ENCODE peak calls at places on chromosomes 2 and 18, in nine cellular contexts. U is heart left ventricle, Z is transverse colon, H is Peyer's patch, F is sigmoid colon, R is A549, V is right lobe of liver, X is IMR-90, O is stomach. W is an unnamed sample.

GRCh38 chr2:55148269-55148668 is 83.8 kb downstream of the CLHC1 start:
- DNase-seq in X (peak), F (no peak), V (no peak), U (no peak), R (no peak), O (no peak), Z (no peak), H (no peak), W (no peak)

GRCh38 chr2:171367692-171368091 is 66.1 kb downstream of the METTL8 start:
- DNase-seq in U (no peak), R (no peak), Z (no peak), F (no peak), O (no peak), V (no peak), X (no peak), H (no peak), W (no peak)

GRCh38 chr2:142973160-142973821 is 95.8 kb downstream of the KYNU start:
- DNase-seq in R (no peak), V (no peak), X (no peak), Z (no peak), O (no peak), F (no peak), U (no peak), H (no peak), W (no peak)

GRCh38 chr2:210233487-210233886 is 8.2 kb upstream of the ACADL start:
- DNase-seq in F (no peak), O (peak), R (no peak), U (no peak), H (no peak), V (no peak), X (no peak), Z (no peak), W (no peak)

GRCh38 chr2:12261993-12262680 is 454.6 kb upstream of the TRIB2 start:
- DNase-seq in H (no peak), Z (no peak), U (no peak), R (no peak), X (peak), F (no peak), V (no peak), O (no peak), W (no peak)

GRCh38 chr2:57597940-57598339 is 448.7 kb upstream of the VRK2 start:
- DNase-seq in Z (no peak), F (no peak), X (no peak), U (no peak), O (no peak), R (no peak), V (no peak), H (no peak), W (no peak)

GRCh38 chr2:42099431-42100173 is 51.8 kb downstream of the PKDCC start:
- DNase-seq in Z (no peak), R (no peak), V (no peak), X (no peak), O (no peak), U (no peak), F (no peak), H (no peak), W (no peak)

GRCh38 chr2:213317929-213318328 is 33.7 kb downstream of the SPAG16 start:
- DNase-seq in H (no peak), X (peak), R (no peak), O (no peak), Z (no peak), U (no peak), V (no peak), F (no peak), W (no peak)

GRCh38 chr18:49619792-49620191 is 57.9 kb downstream of the LIPG start:
- DNase-seq in R (no peak), U (no peak), F (no peak), X (no peak), V (no peak), H (no peak), O (no peak), Z (no peak), W (no peak)

GRCh38 chr2:228723599-228723998 is 542.1 kb upstream of the SPHKAP start:
- DNase-seq in Z (no peak), U (no peak), V (no peak), H (no peak), F (no peak), O (no peak), X (no peak), R (no peak), W (no peak)

GRCh38 chr2:10434885-10435419 is 13.2 kb downstream of the ODC1 start:
- DNase-seq in U (peak), R (peak), H (peak), X (peak), Z (peak), V (peak), O (peak), F (peak), W (no peak)

GRCh38 chr2:27353762-27354596 is 2.6 kb downstream of the GTF3C2 start:
- DNase-seq in O (no peak), H (no peak), Z (no peak), U (no peak), F (no peak), X (peak), V (no peak), R (no peak), W (no peak)

GRCh38 chr2:437772-438393 is 150.0 kb upstream of the ALKAL2 start:
- DNase-seq in F (no peak), H (peak), R (no peak), V (no peak), O (peak), X (no peak), Z (peak), U (no peak), W (no peak)

GRCh38 chr2:150689600-150689999 is 202.1 kb upstream of the RND3 start:
- DNase-seq in Z (no peak), V (no peak), H (no peak), R (no peak), F (no peak), X (no peak), O (no peak), U (no peak), W (no peak)

GRCh38 chr18:11368020-11368419 is 218.7 kb upstream of the PIEZO2 start:
- DNase-seq in Z (no peak), R (no peak), H (no peak), O (no peak), V (no peak), X (peak), U (no peak), F (no peak), W (no peak)

GRCh38 chr2:233966388-233966787 is 49.2 kb downstream of the TRPM8 start:
- DNase-seq in Z (no peak), V (no peak), U (no peak), R (no peak), O (no peak), X (peak), H (no peak), F (no peak), W (no peak)

GRCh38 chr2:207765541-207765940 is 4.2 kb downstream of the FZD5 start:
- DNase-seq in U (no peak), F (no peak), H (peak), V (no peak), X (no peak), Z (peak), O (peak), R (no peak), W (no peak)

GRCh38 chr2:45922577-45922988 is 271.1 kb downstream of the PRKCE start:
- DNase-seq in X (peak), U (peak), Z (no peak), O (no peak), F (no peak), R (no peak), H (no peak), V (no peak), W (no peak)

GRCh38 chr2:238382381-238382781 is 44.3 kb upstream of the ASB1 start:
- DNase-seq in H (no peak), O (peak), R (no peak), F (no peak), V (no peak), X (no peak), U (no peak), Z (no peak), W (no peak)

GRCh38 chr2:190468814-190469569 is 60.8 kb downstream of the MFSD6 start:
- DNase-seq in X (peak), O (peak), H (peak), V (peak), F (peak), R (peak), Z (peak), U (peak), W (peak)
- TF ChIP-seq POLR2A in X (no peak), O (no peak), H (no peak), V (no peak), F (no peak), R (no peak), Z (no peak), U (no peak), W (no peak)

DNA sequence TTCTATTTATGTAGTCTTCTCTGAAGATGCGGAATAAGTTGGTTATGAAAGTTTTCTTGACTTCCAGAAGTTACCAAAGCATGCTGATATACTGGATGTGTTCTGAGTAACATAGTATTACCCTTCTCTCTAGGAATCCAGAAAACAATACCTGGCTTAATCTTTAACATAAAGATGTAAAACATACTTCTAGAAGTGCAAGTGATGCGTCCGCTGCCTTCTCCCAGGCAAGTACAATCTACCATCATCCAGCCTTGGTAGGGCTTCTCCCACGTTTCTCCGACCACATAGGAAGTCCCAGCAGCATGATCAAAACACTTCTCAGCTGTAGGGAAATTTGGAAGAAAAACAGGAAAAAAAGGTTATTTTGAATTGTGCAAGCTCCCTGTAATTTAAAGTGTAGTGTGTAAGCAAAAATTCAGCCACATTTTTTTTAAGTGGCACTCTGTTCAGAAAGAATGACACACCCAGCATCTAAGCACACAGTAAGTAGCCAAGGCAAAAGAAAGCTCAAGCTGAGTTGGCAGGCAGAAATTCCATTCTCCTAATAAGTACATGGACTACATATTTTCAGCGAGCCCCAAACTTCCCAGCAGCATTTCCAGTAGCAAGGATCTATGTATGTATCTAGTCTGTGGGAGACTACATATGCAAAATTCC is 5.2 kb downstream of the FN1 start:
- DNase-seq in F (no peak), X (peak), U (no peak), H (no peak), V (no peak), R (no peak), Z (no peak), O (no peak), W (no peak)
- H3K4me3 ChIP-seq in F (peak), X (no peak), U (no peak), H (no peak), V (no peak), R (no peak), Z (no peak), O (no peak), W (no peak)

DNA sequence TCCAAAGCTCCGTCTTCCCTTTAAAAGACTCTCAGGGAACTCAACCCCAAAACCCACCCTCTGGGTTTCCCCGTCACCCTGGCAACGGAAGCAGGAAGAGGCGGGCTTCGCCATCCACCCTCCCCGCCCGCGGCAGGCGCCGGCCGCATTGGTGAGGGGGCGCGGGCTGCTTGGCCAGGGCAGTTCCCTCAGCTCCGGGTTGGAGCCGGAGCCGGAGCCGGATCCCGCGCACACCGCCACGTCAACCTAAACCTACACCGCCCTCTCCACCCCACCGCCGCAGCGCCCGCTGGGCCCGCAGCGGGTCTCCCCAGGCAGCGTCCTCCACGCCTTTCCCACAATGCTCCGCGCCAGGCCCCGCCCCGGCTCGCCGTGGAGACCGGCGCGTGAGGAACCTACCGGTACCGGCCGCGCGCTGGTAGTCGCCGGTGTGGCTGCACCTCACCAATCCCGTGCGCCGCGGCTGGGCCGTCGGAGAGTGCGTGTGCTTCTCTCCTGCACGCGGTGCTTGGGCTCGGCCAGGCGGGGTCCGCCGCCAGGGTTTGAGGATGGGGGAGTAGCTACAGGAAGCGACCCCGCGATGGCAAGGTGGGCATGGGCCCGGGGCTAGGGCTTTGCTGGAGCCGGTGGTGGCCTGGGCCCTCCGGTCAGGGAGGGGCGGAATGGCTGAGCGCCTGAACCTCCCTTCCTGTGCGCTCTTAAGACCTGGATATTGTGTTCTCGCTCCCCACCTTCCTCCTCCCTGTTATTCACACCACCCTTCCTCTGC is at the start of gene DNAJC10:
- DNase-seq in U (peak), X (peak), V (peak), O (peak), R (peak), Z (peak), H (peak), F (peak), W (peak)
- TF ChIP-seq POLR2A in U (peak), X (peak), V (peak), O (no peak), R (peak), Z (peak), H (peak), F (peak), W (no peak)

GRCh38 chr2:120613742-120614481 is 121.8 kb upstream of the GLI2 start:
- DNase-seq in O (no peak), F (no peak), V (no peak), Z (no peak), X (peak), H (no peak), R (no peak), U (peak), W (no peak)

GRCh38 chr2:120611016-120611415 is 124.7 kb upstream of the GLI2 start:
- DNase-seq in H (no peak), U (peak), Z (no peak), R (no peak), V (no peak), O (no peak), F (no peak), X (no peak), W (no peak)

GRCh38 chr2:120612931-120613330 is 122.7 kb upstream of the GLI2 start:
- DNase-seq in O (no peak), V (no peak), H (no peak), X (no peak), Z (no peak), U (peak), R (no peak), F (no peak), W (no peak)

GRCh38 chr2:120612471-120612870 is 123.2 kb upstream of the GLI2 start:
- DNase-seq in F (no peak), Z (no peak), X (no peak), H (no peak), O (no peak), V (no peak), U (peak), R (no peak), W (no peak)

GRCh38 chr2:120611961-120612360 is 123.7 kb upstream of the GLI2 start:
- DNase-seq in V (no peak), U (peak), R (no peak), O (no peak), F (no peak), Z (no peak), X (no peak), H (no peak), W (no peak)
- H3K4me3 ChIP-seq in V (no peak), U (no peak), R (no peak), O (no peak), F (no peak), Z (no peak), X (no peak), H (no peak), W (no peak)

GRCh38 chr2:127454595-127455565 is 36.7 kb downstream of the PROC start:
- DNase-seq in U (no peak), R (peak), Z (peak), H (peak), O (peak), F (no peak), X (no peak), V (peak), W (no peak)

GRCh38 chr2:127455566-127456493 is 37.6 kb downstream of the PROC start:
- DNase-seq in O (no peak), H (peak), R (no peak), X (no peak), V (no peak), F (no peak), U (no peak), Z (peak), W (no peak)

GRCh38 chr2:127451981-127452380 is 33.8 kb downstream of the PROC start:
- DNase-seq in V (no peak), U (no peak), O (no peak), H (no peak), X (peak), F (no peak), R (no peak), Z (no peak), W (no peak)

GRCh38 chr2:127453013-127453391 is 34.8 kb downstream of the PROC start:
- DNase-seq in X (no peak), F (no peak), O (no peak), U (no peak), H (no peak), Z (no peak), R (no peak), V (no peak), W (no peak)

DNA sequence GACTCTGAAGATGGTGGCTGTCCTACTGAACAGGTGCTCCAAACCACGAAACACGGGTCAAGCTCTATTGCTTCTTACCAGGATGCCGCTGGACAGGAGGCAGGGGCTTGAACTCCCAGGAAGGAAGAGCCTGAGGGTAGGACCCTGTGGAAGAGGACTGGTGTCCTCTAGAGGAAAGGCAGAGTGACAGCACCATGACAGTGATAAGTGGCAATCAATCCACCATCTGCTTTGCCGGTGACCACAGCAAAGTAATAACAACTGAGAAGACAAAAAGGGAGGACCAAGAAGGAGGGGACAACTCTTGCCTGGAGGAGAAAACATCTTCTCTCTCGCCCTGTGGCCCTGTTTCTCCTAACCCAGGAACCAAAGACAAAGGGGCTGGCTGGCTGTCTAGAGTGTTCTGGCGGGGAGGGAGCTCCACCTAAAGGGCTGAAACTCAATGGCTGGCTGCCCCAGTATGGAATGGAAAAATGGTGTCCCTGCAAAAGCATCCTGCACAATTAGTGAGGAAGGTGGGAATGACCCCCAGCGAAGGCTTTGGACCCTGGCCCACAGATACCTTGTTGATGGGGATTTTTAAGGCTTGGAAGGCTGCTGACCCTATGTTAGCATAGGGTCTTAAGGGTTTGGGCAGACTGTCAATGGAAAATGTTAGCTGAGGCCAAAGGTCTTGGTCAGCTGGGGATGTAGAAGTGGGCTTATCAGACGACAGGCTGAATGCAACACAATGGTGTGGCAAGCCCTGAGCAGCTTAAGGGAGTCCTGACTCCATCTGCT is 35.4 kb downstream of the PROC start:
- DNase-seq in U (no peak), F (no peak), Z (no peak), O (no peak), V (no peak), X (no peak), R (no peak), H (no peak), W (no peak)
- TF ChIP-seq POLR2A in U (no peak), F (no peak), Z (no peak), O (no peak), V (no peak), X (no peak), R (no peak), H (no peak), W (no peak)

GRCh38 chr2:2751715-2752315 is 420.7 kb upstream of the MYT1L start:
- DNase-seq in H (no peak), X (no peak), U (peak), O (no peak), R (no peak), Z (no peak), V (no peak), F (no peak), W (no peak)

GRCh38 chr2:2757764-2758163 is 426.7 kb upstream of the MYT1L start:
- DNase-seq in V (no peak), R (no peak), Z (no peak), U (no peak), O (no peak), H (no peak), X (no peak), F (no peak), W (no peak)

GRCh38 chr2:2755990-2756389 is 424.9 kb upstream of the MYT1L start:
- DNase-seq in H (no peak), R (no peak), Z (no peak), O (no peak), X (no peak), U (no peak), F (no peak), V (no peak), W (no peak)

GRCh38 chr2:2756886-2757285 is 425.8 kb upstream of the MYT1L start:
- DNase-seq in V (no peak), H (no peak), R (no peak), U (no peak), O (no peak), Z (no peak), X (no peak), F (no peak), W (no peak)

DNA sequence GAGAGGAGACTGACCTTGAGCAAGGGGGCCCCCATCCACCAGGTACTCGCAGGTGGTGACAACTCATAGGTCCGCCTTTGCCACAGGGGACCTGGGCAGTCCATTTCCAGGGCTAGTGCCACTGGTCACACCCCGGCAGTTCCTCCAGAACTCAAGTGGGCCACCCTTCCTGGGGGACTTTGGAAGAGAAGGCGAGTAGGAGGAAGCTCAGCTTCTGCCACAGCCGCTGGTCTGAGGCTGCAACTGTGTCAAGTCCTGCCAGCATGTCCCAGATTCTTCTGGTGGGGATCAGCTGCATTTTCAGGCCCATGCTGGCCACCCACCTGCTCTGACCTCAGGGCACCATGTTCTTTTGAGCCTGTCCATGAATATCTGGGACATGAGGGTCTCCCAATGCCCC is 423.9 kb upstream of the MYT1L start:
- DNase-seq in Z (no peak), V (no peak), X (no peak), R (no peak), H (no peak), U (no peak), F (no peak), O (no peak), W (no peak)
- H3K4me3 ChIP-seq in Z (no peak), V (no peak), X (no peak), R (no peak), H (no peak), U (no peak), F (no peak), O (no peak), W (no peak)